ENCODE peak calls at places on chromosomes 4 and X, in four cellular contexts. F is HFF-Myc, A is H9, M is iris pigment epithelial cell. H is an unnamed sample.

GRCh38 chr4:66572949-66573348 is 902.7 kb upstream of the EPHA5 start:
- DNase-seq in M (peak; percentile 82), F (no peak), A (no peak), H (no peak)

GRCh38 chrX:2507904-2508630 is 7.3 kb upstream of the DHRSX start:
- DNase-seq in A (no peak), F (no peak), M (no peak), H (no peak)

GRCh38 chr4:185201983-185202962 is 1.5 kb downstream of the CFAP97 start:
- DNase-seq in A (peak; percentile 39), F (no peak), M (peak; percentile 48), H (no peak)

GRCh38 chr4:56007154-56007553 is 58.4 kb downstream of the CEP135 start:
- DNase-seq in F (no peak), A (no peak), M (no peak), H (no peak)

GRCh38 chrX:16138108-16138427 is 14.7 kb downstream of the GRPR start:
- DNase-seq in A (no peak), M (no peak), F (no peak), H (no peak)

GRCh38 chrX:23783569-23784486 is 855 bp downstream of the SAT1 start:
- DNase-seq in F (no peak), A (no peak), M (peak; percentile 15), H (no peak)

GRCh38 chrX:9378980-9379696 is 85.7 kb upstream of the TBL1X start:
- DNase-seq in F (no peak), M (peak; percentile 70), A (no peak), H (no peak)

GRCh38 chrX:72373136-72373535 is 67.4 kb upstream of the CITED1 start:
- DNase-seq in M (peak; percentile 29), A (no peak), F (no peak), H (no peak)

GRCh38 chrX:13028871-13029336 is 15.5 kb downstream of the FAM9C start:
- DNase-seq in M (no peak), A (peak; percentile 46), F (no peak), H (no peak)

GRCh38 chrX:66635360-66635759 is 3.5 kb downstream of the EDA2R start:
- DNase-seq in M (peak; percentile 81), F (peak; percentile 54), A (no peak), H (no peak)

GRCh38 chrX:17788439-17788838 is 51.1 kb downstream of the SCML1 start:
- DNase-seq in M (peak; percentile 15), F (peak; percentile 1), A (peak; percentile 62), H (peak; percentile 15)

H was measured in Panc1.